ENCODE peak calls at places on chromosome 12, in five cellular contexts. One of them, this sample, is unnamed.

GRCh38 chr12:7460375-7461259 is 16.7 kb upstream of the CD163L1 start:
- DNase-seq in body of pancreas: peak; percentile 44
- DNase-seq in testis: peak; percentile 79
- DNase-seq in uterus: no peak
- DNase-seq in stomach: peak; percentile 52
- DNase-seq in this sample: peak; percentile 60

GRCh38 chr12:112503521-112503920 is 84.8 kb downstream of the PTPN11 start:
- DNase-seq in body of pancreas: no peak
- DNase-seq in uterus: no peak
- DNase-seq in testis: no peak
- DNase-seq in stomach: no peak
- DNase-seq in this sample: no peak

GRCh38 chr12:22395666-22396065 is 61.2 kb upstream of the ST8SIA1 start:
- DNase-seq in body of pancreas: no peak
- DNase-seq in uterus: no peak
- DNase-seq in stomach: no peak
- DNase-seq in testis: no peak
- DNase-seq in this sample: no peak

GRCh38 chr12:109581856-109582255 is 8.3 kb downstream of the MVK start:
- DNase-seq in uterus: no peak
- DNase-seq in testis: no peak
- DNase-seq in body of pancreas: no peak
- DNase-seq in stomach: no peak
- DNase-seq in this sample: no peak

GRCh38 chr12:113260127-113260526 is 38.9 kb downstream of the TPCN1 start:
- DNase-seq in stomach: no peak
- DNase-seq in uterus: no peak
- DNase-seq in body of pancreas: no peak
- DNase-seq in testis: no peak
- DNase-seq in this sample: no peak

GRCh38 chr12:116604151-116604550 is 45.0 kb downstream of the MAP1LC3B2 start:
- DNase-seq in body of pancreas: no peak
- DNase-seq in uterus: peak; percentile 55
- DNase-seq in stomach: no peak
- DNase-seq in testis: peak; percentile 66
- DNase-seq in this sample: peak; percentile 38

GRCh38 chr12:66092559-66093269 is 37.8 kb downstream of the LLPH start:
- DNase-seq in stomach: no peak
- DNase-seq in uterus: no peak
- DNase-seq in body of pancreas: no peak
- DNase-seq in testis: no peak
- DNase-seq in this sample: no peak

GRCh38 chr12:110343921-110344555 is 59.5 kb downstream of the ANAPC7 start:
- DNase-seq in body of pancreas: no peak
- DNase-seq in stomach: no peak
- DNase-seq in testis: no peak
- DNase-seq in uterus: no peak
- DNase-seq in this sample: no peak

GRCh38 chr12:45732250-45732649 is 2.7 kb downstream of the ARID2 start:
- DNase-seq in uterus: no peak
- DNase-seq in testis: no peak
- DNase-seq in body of pancreas: no peak
- DNase-seq in stomach: no peak
- DNase-seq in this sample: no peak

GRCh38 chr12:93287152-93287551 is 90.6 kb upstream of the NUDT4 start:
- DNase-seq in body of pancreas: no peak
- DNase-seq in stomach: no peak
- DNase-seq in uterus: no peak
- DNase-seq in testis: no peak
- DNase-seq in this sample: no peak

DNA sequence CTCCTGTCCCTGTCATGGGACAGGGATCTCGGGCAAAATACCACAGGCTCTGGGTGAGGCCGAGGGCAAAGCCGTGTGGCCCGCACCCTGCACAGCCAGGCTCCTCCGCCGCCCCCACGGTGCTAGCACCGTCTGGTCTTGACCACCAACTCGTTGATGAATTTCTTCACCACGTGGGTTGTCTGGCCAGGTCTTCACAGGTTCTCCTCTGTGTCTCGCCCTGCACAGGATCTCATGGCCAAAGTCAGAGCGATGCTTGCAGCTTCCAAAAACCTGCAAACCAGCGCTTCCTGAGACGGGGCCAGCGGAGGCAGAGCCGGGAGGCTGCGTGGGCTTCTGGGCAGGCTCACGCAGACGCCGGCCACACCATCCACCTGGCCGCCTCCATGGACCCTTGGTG is 29.0 kb upstream of the MMP17 start:
- DNase-seq in body of pancreas: no peak
- DNase-seq in stomach: no peak
- DNase-seq in testis: no peak
- DNase-seq in uterus: no peak
- DNase-seq in this sample: no peak
- H3K36me3 ChIP-seq in body of pancreas: no peaks in the 10 kb centered on the region
- H3K36me3 ChIP-seq in stomach: peaks cover 38% of the 10 kb centered on the region
- H3K36me3 ChIP-seq in testis: no peaks in the 10 kb centered on the region
- H3K36me3 ChIP-seq in uterus: no peaks in the 10 kb centered on the region
- H3K36me3 ChIP-seq in this sample: no peaks in the 10 kb centered on the region

GRCh38 chr12:59181378-59181777 is 261.1 kb upstream of the LRIG3 start:
- DNase-seq in body of pancreas: no peak
- DNase-seq in uterus: no peak
- DNase-seq in testis: no peak
- DNase-seq in stomach: no peak
- DNase-seq in this sample: no peak
- TF ChIP-seq POLR2A in body of pancreas: no peak
- TF ChIP-seq POLR2A in uterus: no peak
- TF ChIP-seq POLR2A in testis: no peak
- TF ChIP-seq POLR2A in stomach: no peak
- TF ChIP-seq POLR2A in this sample: no peak

DNA sequence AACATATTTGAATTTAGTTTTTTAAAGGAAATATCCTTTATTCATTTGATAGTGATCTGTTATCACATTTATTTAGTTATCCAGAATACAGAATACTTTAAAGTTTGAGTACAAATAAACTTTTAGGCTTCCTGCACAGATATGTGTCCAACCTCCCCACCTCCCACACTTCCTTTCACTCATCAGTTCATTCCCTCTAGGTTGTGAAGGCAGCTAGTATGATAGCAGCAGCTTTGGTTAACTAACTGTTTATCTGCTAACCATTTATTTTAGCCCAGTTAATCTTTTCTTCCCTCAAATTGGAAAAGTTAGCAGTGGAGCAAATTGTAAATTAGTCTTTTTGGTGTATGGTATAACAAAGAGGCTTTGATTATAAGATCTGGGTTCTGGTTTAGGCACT is 35.7 kb downstream of the CNOT2 start:
- DNase-seq in testis: no peak
- DNase-seq in body of pancreas: no peak
- DNase-seq in stomach: no peak
- DNase-seq in uterus: no peak
- DNase-seq in this sample: no peak
- H3K36me3 ChIP-seq in testis: no peaks in the 10 kb centered on the region
- H3K36me3 ChIP-seq in body of pancreas: no peaks in the 10 kb centered on the region
- H3K36me3 ChIP-seq in stomach: no peaks in the 10 kb centered on the region
- H3K36me3 ChIP-seq in uterus: no peaks in the 10 kb centered on the region
- H3K36me3 ChIP-seq in this sample: peaks cover 8% of the 10 kb centered on the region

GRCh38 chr12:57518176-57518919 is 2.0 kb downstream of the DDIT3 start:
- DNase-seq in testis: no peak
- DNase-seq in stomach: no peak
- DNase-seq in body of pancreas: no peak
- DNase-seq in uterus: no peak
- DNase-seq in this sample: no peak
- TF ChIP-seq POLR2A in testis: no peak
- TF ChIP-seq POLR2A in stomach: no peak
- TF ChIP-seq POLR2A in body of pancreas: no peak
- TF ChIP-seq POLR2A in uterus: no peak
- TF ChIP-seq POLR2A in this sample: no peak

GRCh38 chr12:130422676-130423075 is 85.0 kb downstream of the PIWIL1 start:
- DNase-seq in stomach: no peak
- DNase-seq in testis: no peak
- DNase-seq in uterus: no peak
- DNase-seq in body of pancreas: no peak
- DNase-seq in this sample: no peak
- H3K36me3 ChIP-seq in stomach: no peaks in the 10 kb centered on the region
- H3K36me3 ChIP-seq in testis: no peaks in the 10 kb centered on the region
- H3K36me3 ChIP-seq in uterus: no peaks in the 10 kb centered on the region
- H3K36me3 ChIP-seq in body of pancreas: no peaks in the 10 kb centered on the region
- H3K36me3 ChIP-seq in this sample: no peaks in the 10 kb centered on the region

GRCh38 chr12:47819902-47820630 is at the start of gene HDAC7:
- DNase-seq in uterus: peak; percentile 88
- DNase-seq in testis: peak; percentile 89
- DNase-seq in body of pancreas: peak; percentile 86
- DNase-seq in stomach: peak; percentile 84
- DNase-seq in this sample: peak; percentile 77
- TF ChIP-seq POLR2A in uterus: peak; percentile 86
- TF ChIP-seq POLR2A in testis: no peak
- TF ChIP-seq POLR2A in body of pancreas: peak; percentile 67
- TF ChIP-seq POLR2A in stomach: no peak
- TF ChIP-seq POLR2A in this sample: peak; percentile 49

GRCh38 chr12:120102189-120103043 is 14.1 kb downstream of the RAB35 start:
- DNase-seq in testis: no peak
- DNase-seq in uterus: no peak
- DNase-seq in stomach: no peak
- DNase-seq in body of pancreas: no peak
- DNase-seq in this sample: no peak
- H3K36me3 ChIP-seq in testis: no peaks in the 10 kb centered on the region
- H3K36me3 ChIP-seq in uterus: no peaks in the 10 kb centered on the region
- H3K36me3 ChIP-seq in stomach: peaks cover 50% of the 10 kb centered on the region
- H3K36me3 ChIP-seq in body of pancreas: no peaks in the 10 kb centered on the region
- H3K36me3 ChIP-seq in this sample: peaks cover 4% of the 10 kb centered on the region

DNA sequence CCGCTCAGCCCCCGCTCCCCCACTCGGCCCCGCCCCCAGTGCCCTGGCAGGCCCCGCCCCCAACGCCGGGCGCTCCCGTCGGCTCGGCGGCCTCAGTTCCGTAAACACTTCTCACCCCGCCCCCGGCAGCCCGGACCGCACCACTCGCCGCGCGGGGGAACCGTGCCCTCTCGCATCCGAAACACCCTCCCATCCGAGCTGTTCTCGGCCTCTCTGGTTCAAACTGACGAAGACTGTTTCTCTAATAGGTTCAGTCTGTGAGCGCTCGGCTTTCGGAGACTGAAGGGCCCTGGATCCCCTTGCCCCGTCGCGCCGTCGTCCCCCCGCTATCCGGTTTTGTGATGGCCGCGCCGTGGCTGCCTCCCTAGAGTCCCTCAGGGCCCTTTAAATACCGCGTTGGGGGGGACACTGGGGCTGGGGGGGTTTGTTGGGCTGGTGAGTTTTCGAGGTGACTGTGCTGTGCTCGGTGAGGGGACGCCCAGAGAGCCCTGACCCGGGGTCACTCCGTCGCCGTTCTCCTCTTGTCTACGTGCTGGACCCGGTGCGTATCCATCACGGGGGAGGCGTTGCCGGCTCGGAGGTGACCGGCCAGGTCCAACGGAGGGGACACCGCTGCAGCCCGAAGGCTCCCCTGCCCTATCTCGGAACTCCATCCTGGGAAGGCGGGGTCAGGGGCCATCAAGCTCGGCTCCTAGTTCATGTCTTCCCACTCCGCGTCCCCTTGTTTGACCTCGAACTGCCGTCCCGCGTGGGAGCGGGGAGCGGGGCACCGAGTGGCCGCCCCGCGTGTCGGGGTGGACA is at the start of gene TCP11L2:
- DNase-seq in uterus: peak; percentile 85
- DNase-seq in testis: peak; percentile 93
- DNase-seq in stomach: peak; percentile 91
- DNase-seq in body of pancreas: peak; percentile 88
- DNase-seq in this sample: peak; percentile 86
- TF ChIP-seq POLR2A in uterus: peak; percentile 17
- TF ChIP-seq POLR2A in testis: no peak
- TF ChIP-seq POLR2A in stomach: no peak
- TF ChIP-seq POLR2A in body of pancreas: peak; percentile 49
- TF ChIP-seq POLR2A in this sample: peak; percentile 29